ENCODE peak calls at places on chromosomes 12 and 14, in four cellular contexts. M is osteoblast, I is left ventricle myocardium inferior, B is right cardiac atrium. P is an unnamed sample.
A peak's percentile ranks its signal among the peaks of the same experiment; 100 is the strongest.

GRCh38 chr14:81990312-81990761 is 456.7 kb upstream of the SEL1L start:
- DNase-seq in M (no peak), I (no peak), B (no peak), P (no peak)

GRCh38 chr12:5453471-5453870 is 21.6 kb downstream of the NTF3 start:
- DNase-seq in M (no peak), I (no peak), B (no peak), P (no peak)

GRCh38 chr12:4540633-4541032 is 1.9 kb downstream of the RAD51AP1 start:
- DNase-seq in M (no peak), I (no peak), B (no peak), P (no peak)

GRCh38 chr12:10301103-10301502 is 6.6 kb upstream of the KLRD1 start:
- DNase-seq in M (no peak), I (no peak), B (no peak), P (no peak)

GRCh38 chr14:54881235-54881760 is 21.3 kb downstream of the GCH1 start:
- DNase-seq in M (peak; percentile 71), I (no peak), B (no peak), P (no peak)

GRCh38 chr12:54977155-54977554 is 7.4 kb downstream of the TESPA1 start:
- DNase-seq in M (no peak), I (no peak), B (no peak), P (no peak)

GRCh38 chr12:69657376-69658137 is 41.5 kb downstream of the BEST3 start:
- DNase-seq in M (no peak), I (no peak), B (no peak), P (no peak)

GRCh38 chr14:65243766-65244442 is 141.6 kb upstream of the MAX start:
- DNase-seq in M (peak; percentile 74), I (no peak), B (no peak), P (no peak)

GRCh38 chr12:110742718-110743570 is at the start of gene PPP1CC:
- DNase-seq in M (peak; percentile 97), I (peak; percentile 94), B (peak; percentile 97), P (peak; percentile 96)

GRCh38 chr14:75279739-75280447 is 1.3 kb downstream of the FOS start:
- DNase-seq in M (no peak), I (peak; percentile 29), B (peak; percentile 73), P (peak; percentile 67)

GRCh38 chr14:75242546-75243273 is 35.9 kb upstream of the FOS start:
- DNase-seq in M (peak; percentile 80), I (peak; percentile 28), B (no peak), P (peak; percentile 14)

GRCh38 chr12:121189887-121190155 is 20.1 kb upstream of the P2RX4 start:
- DNase-seq in M (no peak), I (no peak), B (no peak), P (no peak)

GRCh38 chr14:71373773-71374172 is 466.5 kb downstream of the PCNX1 start:
- DNase-seq in M (no peak), I (no peak), B (no peak), P (no peak)

GRCh38 chr14:21894003-21894897 is 220.6 kb upstream of the OR4E1 start:
- DNase-seq in M (no peak), I (no peak), B (no peak), P (no peak)

GRCh38 chr12:121725420-121725819 is 12.9 kb downstream of the TMEM120B start:
- DNase-seq in M (no peak), I (no peak), B (no peak), P (no peak)

GRCh38 chr12:131211279-131211938 is 257.7 kb downstream of the ADGRD1 start:
- DNase-seq in M (no peak), I (no peak), B (no peak), P (no peak)

GRCh38 chr14:52117433-52117832 is 48.6 kb upstream of the NID2 start:
- DNase-seq in M (peak; percentile 56), I (peak; percentile 21), B (peak; percentile 66), P (no peak)

GRCh38 chr12:50024227-50024626 is 1.1 kb downstream of the RACGAP1 start:
- DNase-seq in M (no peak), I (no peak), B (no peak), P (no peak)
- H3K4me3 ChIP-seq in M (peak overlapping the region; percentile 92), I (peak overlapping the region; percentile 84), B (no peak overlapping the region), P (peak overlapping the region; percentile 79)

DNA sequence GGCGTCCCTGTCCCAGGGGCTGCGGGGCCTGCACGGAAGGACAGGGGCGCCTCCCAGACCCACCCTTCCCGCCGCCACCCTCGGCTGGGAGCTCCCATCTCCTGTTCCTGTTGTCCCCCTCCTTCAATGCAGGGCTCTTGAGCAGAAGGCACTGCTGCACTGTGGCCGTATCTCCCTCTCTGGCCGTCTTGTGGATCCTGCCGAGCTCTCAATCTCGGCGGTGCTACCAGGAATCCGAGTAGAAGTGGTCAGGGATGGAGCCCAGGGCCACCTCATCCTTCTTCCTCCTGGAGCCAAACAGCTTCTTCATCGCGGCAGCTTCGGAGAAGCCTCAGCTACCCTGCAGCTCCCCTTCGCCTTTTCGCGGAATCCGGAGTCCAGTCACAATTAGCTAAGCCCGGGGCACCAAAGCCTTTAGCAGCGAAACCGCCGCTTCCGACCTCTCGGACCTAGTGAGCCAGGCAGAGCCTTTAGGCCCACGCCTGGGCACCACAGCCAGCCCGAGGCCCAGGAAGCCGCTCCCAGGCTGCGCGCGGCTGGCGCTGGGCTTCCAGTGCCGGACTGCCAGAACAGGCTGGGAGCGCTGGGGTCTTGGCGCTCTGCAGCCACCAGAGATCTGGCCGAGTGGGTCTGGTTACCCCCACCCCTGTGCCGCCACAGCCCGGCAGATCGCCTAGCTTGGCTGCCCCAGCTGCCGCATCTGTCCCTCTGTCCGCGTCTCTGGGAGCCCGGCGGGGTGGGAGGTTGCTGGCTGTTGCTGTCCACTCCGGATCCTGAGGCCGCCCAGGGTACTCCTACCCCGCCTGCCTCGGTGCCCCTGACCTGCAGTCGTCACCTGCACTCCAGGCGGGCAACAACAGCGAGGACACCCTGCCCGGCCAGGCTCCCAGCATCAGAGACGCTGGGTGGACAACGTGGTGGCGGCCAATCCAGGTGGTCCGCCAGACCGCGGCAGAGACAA is 69.1 kb downstream of the ASCL4 start:
- DNase-seq in M (peak; percentile 82), I (no peak), B (peak; percentile 47), P (no peak)
- H3K27ac ChIP-seq in M (no peak overlapping the region), I (no peak overlapping the region), B (no peak overlapping the region), P (no peak overlapping the region)

DNA sequence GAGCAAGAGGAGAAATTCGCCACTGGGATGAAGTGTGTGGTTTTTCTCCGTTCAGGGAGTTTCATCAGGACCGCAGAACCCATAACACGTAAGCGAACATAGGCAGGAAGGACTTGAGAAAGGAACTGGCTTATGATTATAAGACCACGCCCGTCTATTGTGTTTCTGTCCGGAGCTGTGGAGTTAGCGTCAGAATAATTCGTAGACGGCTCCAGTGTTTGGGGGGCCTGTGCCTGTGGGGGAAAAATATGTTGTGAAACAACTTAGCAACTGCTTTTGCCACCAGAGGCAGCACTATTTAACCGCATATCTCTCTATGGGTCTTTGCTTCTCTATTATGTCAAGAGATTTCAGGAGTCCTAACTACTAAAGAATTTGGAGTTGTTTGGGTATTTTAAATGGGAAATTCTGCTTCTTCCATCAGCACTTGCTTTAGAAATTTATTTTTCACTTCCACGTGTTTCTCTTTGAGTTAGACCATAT is 506 bp upstream of the CLEC14A start:
- DNase-seq in M (no peak), I (no peak), B (no peak), P (no peak)
- H3K4me3 ChIP-seq in M (no peak overlapping the region), I (peak overlapping the region; percentile 76), B (peak overlapping the region; percentile 60), P (peak overlapping the region; percentile 56)

DNA sequence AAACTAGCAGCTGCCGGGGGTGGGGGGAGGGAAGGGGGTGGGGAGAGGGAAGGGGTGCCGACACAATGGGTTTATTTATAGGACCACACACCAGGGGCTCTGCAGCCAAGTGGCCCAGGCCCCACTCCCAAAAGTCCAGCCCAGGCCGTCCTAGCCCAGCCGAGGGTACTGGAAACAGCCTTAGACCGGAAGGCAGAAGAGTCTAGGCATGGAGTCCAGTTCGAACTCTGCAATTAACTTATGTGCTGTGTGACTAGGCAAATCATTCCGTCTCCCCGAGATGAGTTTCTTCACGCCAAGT is 18.1 kb downstream of the NCKAP5L start:
- DNase-seq in M (peak; percentile 25), I (no peak), B (peak; percentile 70), P (no peak)
- H3K27ac ChIP-seq in M (no peak overlapping the region), I (peak overlapping the region; percentile 91), B (peak overlapping the region; percentile 90), P (peak overlapping the region; percentile 81)